ENCODE peak calls at places on chromosomes 5 and 9, in six cellular contexts. C is A549, N is WTC11, X is HepG2, E is GM12878, Z is SK-N-SH. L is an unnamed sample.

GRCh38 chr9:121604242-121604641 is 47.2 kb upstream of the DAB2IP start:
- DNase-seq in C (no peak), N (no peak), X (peak; percentile 82), E (no peak), Z (peak; percentile 44), L (no peak)

GRCh38 chr9:100937377-100937776 is 91.2 kb upstream of the PLPPR1 start:
- DNase-seq in C (no peak), N (no peak), X (no peak), E (no peak), Z (no peak), L (no peak)

GRCh38 chr9:690517-691111 is 150.9 kb upstream of the DMRT1 start:
- DNase-seq in C (no peak), N (no peak), X (no peak), E (no peak), Z (no peak), L (peak; percentile 39)

GRCh38 chr9:127336708-127337352 is 60.1 kb upstream of the SLC2A8 start:
- DNase-seq in C (peak; percentile 88), N (no peak), X (peak; percentile 16), E (no peak), Z (no peak), L (no peak)

GRCh38 chr9:98074119-98074990 is 17.8 kb downstream of the NANS start:
- DNase-seq in C (peak; percentile 55), N (peak; percentile 83), X (peak; percentile 36), E (no peak), Z (peak; percentile 79), L (peak; percentile 94)

GRCh38 chr5:5327126-5327525 is 95.4 kb upstream of the ICE1 start:
- DNase-seq in C (no peak), N (no peak), X (no peak), E (no peak), Z (no peak), L (no peak)

GRCh38 chr9:107131108-107131799 is 151.8 kb upstream of the RAD23B start:
- DNase-seq in C (no peak), N (no peak), X (no peak), E (no peak), Z (no peak), L (no peak)

GRCh38 chr9:134800791-134801339 is 79.7 kb upstream of the FCN2 start:
- DNase-seq in C (no peak), N (no peak), X (no peak), E (no peak), Z (no peak), L (no peak)

GRCh38 chr5:139565411-139566305 is 4.5 kb downstream of the UBE2D2 start:
- DNase-seq in C (no peak), N (no peak), X (no peak), E (peak; percentile 83), Z (no peak), L (no peak)

GRCh38 chr9:103942171-103942570 is 151.9 kb upstream of the SMC2 start:
- DNase-seq in C (no peak), N (no peak), X (no peak), E (no peak), Z (no peak), L (no peak)

GRCh38 chr9:114139061-114139460 is 16.3 kb upstream of the COL27A1 start:
- DNase-seq in C (no peak), N (no peak), X (no peak), E (no peak), Z (no peak), L (no peak)

GRCh38 chr9:87500491-87500890 is 2.8 kb downstream of the DAPK1 start:
- DNase-seq in C (peak; percentile 44), N (no peak), X (no peak), E (no peak), Z (peak; percentile 38), L (no peak)

GRCh38 chr5:123844873-123845272 is 332.9 kb downstream of the CSNK1G3 start:
- DNase-seq in C (no peak), N (no peak), X (no peak), E (no peak), Z (no peak), L (no peak)

GRCh38 chr5:175337680-175338079 is 106.3 kb downstream of the DRD1 start:
- DNase-seq in C (no peak), N (no peak), X (no peak), E (no peak), Z (no peak), L (no peak)

GRCh38 chr5:160357861-160358411 is 12.5 kb downstream of the C1QTNF2 start:
- DNase-seq in C (no peak), N (no peak), X (no peak), E (no peak), Z (no peak), L (no peak)

GRCh38 chr9:83986765-83987401 is 6.3 kb downstream of the RMI1 start:
- DNase-seq in C (peak; percentile 40), N (no peak), X (peak; percentile 80), E (no peak), Z (no peak), L (no peak)

GRCh38 chr5:115920171-115920725 is 42.0 kb upstream of the LVRN start:
- DNase-seq in C (no peak), N (no peak), X (no peak), E (no peak), Z (no peak), L (no peak)

GRCh38 chr5:54681036-54681435 is 163.5 kb downstream of the SNX18 start:
- DNase-seq in C (no peak), N (no peak), X (no peak), E (no peak), Z (no peak), L (no peak)

GRCh38 chr9:89052470-89053097 is 61.3 kb downstream of the S1PR3 start:
- DNase-seq in C (no peak), N (no peak), X (no peak), E (no peak), Z (no peak), L (no peak)

GRCh38 chr9:125190371-125190801 is 783 bp upstream of the PPP6C start:
- DNase-seq in C (no peak), N (no peak), X (no peak), E (no peak), Z (peak; percentile 32), L (no peak)

GRCh38 chr5:167802755-167803431 is 488.6 kb upstream of the WWC1 start:
- DNase-seq in C (no peak), N (peak; percentile 23), X (no peak), E (no peak), Z (no peak), L (peak; percentile 27)

GRCh38 chr5:6427689-6428088 is 21.0 kb upstream of the UBE2QL1 start:
- DNase-seq in C (no peak), N (no peak), X (no peak), E (no peak), Z (no peak), L (no peak)

GRCh38 chr5:41068169-41068568 is 3.0 kb downstream of the MROH2B start:
- DNase-seq in C (no peak), N (no peak), X (no peak), E (no peak), Z (no peak), L (no peak)

GRCh38 chr5:41067714-41068113 is 3.4 kb downstream of the MROH2B start:
- DNase-seq in C (no peak), N (no peak), X (no peak), E (no peak), Z (no peak), L (no peak)

GRCh38 chr5:41071242-41071641 is at the start of gene MROH2B:
- DNase-seq in C (no peak), N (no peak), X (no peak), E (no peak), Z (no peak), L (no peak)

GRCh38 chr5:41071975-41072374 is 833 bp upstream of the MROH2B start:
- DNase-seq in C (no peak), N (no peak), X (no peak), E (no peak), Z (no peak), L (no peak)
- TF ChIP-seq USF2 in C (no peak), N (no peak), X (no peak), E (no peak), Z (no peak), L (no peak)

DNA sequence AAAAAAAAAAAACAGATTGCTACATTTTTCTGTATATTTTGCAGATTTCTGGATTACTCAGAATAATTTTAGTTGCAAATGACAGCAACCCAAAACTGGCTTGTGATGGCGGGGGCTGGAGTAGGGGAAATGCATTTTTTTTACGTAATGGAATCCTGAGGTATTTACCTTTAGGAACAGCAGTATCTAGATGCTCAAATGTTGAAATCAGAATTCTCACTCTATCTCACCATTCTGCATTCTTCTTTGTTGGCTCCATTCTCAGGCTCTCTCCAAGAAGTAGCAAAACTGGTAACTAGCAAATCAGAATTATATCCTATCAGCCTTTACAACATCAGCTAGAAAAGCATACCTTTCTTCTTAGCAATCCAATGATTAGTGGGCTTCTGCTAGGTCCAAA is 554.3 kb downstream of the PRELID2 start:
- DNase-seq in C (no peak), N (no peak), X (no peak), E (no peak), Z (no peak), L (no peak)
- TF ChIP-seq MAX in C (no peak), N (no peak), X (no peak), E (no peak), Z (no peak), L (no peak)

DNA sequence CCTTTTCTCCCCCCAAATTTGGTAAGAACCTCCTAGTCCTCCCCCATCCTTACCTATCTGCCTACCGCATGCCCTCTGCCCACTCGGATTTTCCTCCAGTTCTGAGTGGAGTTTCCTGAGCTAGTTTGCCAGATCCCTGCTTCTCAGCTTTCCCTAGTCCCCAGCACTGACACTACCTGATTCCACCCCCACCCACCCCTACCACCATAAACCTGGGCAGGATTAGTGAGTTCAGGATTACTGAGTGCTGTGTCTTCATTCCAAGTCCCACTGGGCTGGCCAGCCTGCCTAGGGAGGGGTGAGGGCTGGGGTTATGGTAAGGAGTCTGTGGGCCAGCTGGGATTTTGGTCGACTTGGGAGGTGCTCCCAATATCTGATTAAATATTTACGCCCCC is 3.9 kb downstream of the PITX1 start:
- DNase-seq in C (no peak), N (no peak), X (no peak), E (no peak), Z (no peak), L (no peak)
- TF ChIP-seq USF2 in C (no peak), N (no peak), X (no peak), E (no peak), Z (no peak), L (no peak)

DNA sequence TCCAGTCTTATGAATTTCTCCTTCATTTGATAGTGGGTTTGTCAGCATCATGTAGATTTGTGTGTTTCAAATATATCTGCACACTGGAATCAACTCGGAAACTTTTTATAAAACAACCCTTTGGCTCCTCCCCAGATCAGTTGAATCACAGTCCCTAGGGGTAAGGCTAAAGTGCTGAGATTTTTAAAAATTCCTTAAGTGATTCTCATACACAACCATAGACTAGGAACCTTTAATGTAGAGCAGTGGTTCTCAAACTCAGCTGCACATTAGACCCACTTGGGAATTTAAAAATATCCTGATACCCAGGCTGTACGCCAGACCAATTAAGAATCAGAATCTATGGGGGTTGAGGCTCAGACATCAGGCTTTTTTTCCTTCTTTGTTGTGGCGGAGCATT is 17.6 kb upstream of the JAK2 start:
- DNase-seq in C (no peak), N (no peak), X (no peak), E (no peak), Z (no peak), L (no peak)
- TF ChIP-seq MAX in C (no peak), N (no peak), X (no peak), E (no peak), Z (no peak), L (no peak)

DNA sequence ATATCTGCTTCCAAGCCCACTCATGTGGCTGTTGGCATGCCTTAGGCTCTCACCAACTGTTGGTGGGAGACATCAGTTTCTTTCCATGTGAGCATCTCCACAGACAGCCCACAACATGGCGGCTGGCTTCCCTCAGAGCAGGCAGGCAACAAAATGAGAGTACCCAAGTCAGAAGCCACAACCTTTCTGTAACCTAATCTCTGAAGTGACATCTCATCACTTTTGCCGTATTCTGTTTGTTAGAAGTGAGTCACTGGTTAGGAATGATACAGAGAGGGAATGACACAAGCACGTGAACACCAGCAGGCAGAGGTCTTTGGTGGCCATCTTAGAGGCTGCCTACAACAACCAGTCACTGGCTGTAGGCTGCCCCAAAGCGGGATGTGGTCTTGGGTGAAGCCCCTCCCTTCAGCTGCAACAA is 88.6 kb upstream of the RASGRF2 start:
- DNase-seq in C (peak; percentile 58), N (no peak), X (peak; percentile 8), E (no peak), Z (no peak), L (no peak)
- TF ChIP-seq USF2 in C (no peak), N (no peak), X (no peak), E (no peak), Z (no peak), L (no peak)

L was measured in H1.